ENCODE peak calls at places on chromosomes 12 and 14, in ten cellular contexts. One of them, this sample, is unnamed.

GRCh38 chr14:32233292-32233691 is 30.2 kb upstream of the RNU6-8 start:
- DNase-seq in left lung: no peak
- DNase-seq in RWPE1: no peak
- DNase-seq in activated CD8-positive, alpha-beta memory T cell treated with anti-CD3 and anti-CD28 coated beads for 48 hours: no peak
- DNase-seq in activated naive CD8-positive, alpha-beta T cell treated with anti-CD3 and anti-CD28 coated beads, Interleukin-2, amount 50 U/mL, for 24 hours: no peak
- DNase-seq in IMR-90: no peak
- DNase-seq in T47D: no peak
- DNase-seq in CD4-positive, alpha-beta memory T cell: peak
- DNase-seq in PC-9: no peak
- DNase-seq in naive thymus-derived CD8-positive, alpha-beta T cell: no peak
- DNase-seq in this sample: no peak

GRCh38 chr14:39939023-39939422 is 506.8 kb upstream of the FBXO33 start:
- DNase-seq in left lung: no peak
- DNase-seq in RWPE1: no peak
- DNase-seq in activated CD8-positive, alpha-beta memory T cell treated with anti-CD3 and anti-CD28 coated beads for 48 hours: no peak
- DNase-seq in activated naive CD8-positive, alpha-beta T cell treated with anti-CD3 and anti-CD28 coated beads, Interleukin-2, amount 50 U/mL, for 24 hours: no peak
- DNase-seq in IMR-90: no peak
- DNase-seq in T47D: no peak
- DNase-seq in CD4-positive, alpha-beta memory T cell: no peak
- DNase-seq in PC-9: no peak
- DNase-seq in naive thymus-derived CD8-positive, alpha-beta T cell: no peak
- DNase-seq in this sample: no peak

GRCh38 chr14:95232894-95233584 is 75.7 kb upstream of the DICER1 start:
- DNase-seq in left lung: no peak
- DNase-seq in RWPE1: no peak
- DNase-seq in activated CD8-positive, alpha-beta memory T cell treated with anti-CD3 and anti-CD28 coated beads for 48 hours: no peak
- DNase-seq in activated naive CD8-positive, alpha-beta T cell treated with anti-CD3 and anti-CD28 coated beads, Interleukin-2, amount 50 U/mL, for 24 hours: no peak
- DNase-seq in IMR-90: no peak
- DNase-seq in T47D: no peak
- DNase-seq in CD4-positive, alpha-beta memory T cell: no peak
- DNase-seq in PC-9: no peak
- DNase-seq in naive thymus-derived CD8-positive, alpha-beta T cell: no peak
- DNase-seq in this sample: no peak

GRCh38 chr12:13367973-13368372 is 171.4 kb downstream of the EMP1 start:
- DNase-seq in left lung: no peak
- DNase-seq in RWPE1: no peak
- DNase-seq in activated CD8-positive, alpha-beta memory T cell treated with anti-CD3 and anti-CD28 coated beads for 48 hours: no peak
- DNase-seq in activated naive CD8-positive, alpha-beta T cell treated with anti-CD3 and anti-CD28 coated beads, Interleukin-2, amount 50 U/mL, for 24 hours: no peak
- DNase-seq in IMR-90: no peak
- DNase-seq in T47D: no peak
- DNase-seq in CD4-positive, alpha-beta memory T cell: no peak
- DNase-seq in PC-9: no peak
- DNase-seq in naive thymus-derived CD8-positive, alpha-beta T cell: no peak
- DNase-seq in this sample: no peak

GRCh38 chr14:28761438-28762289 is 4.9 kb upstream of the FOXG1 start:
- DNase-seq in left lung: no peak
- DNase-seq in RWPE1: no peak
- DNase-seq in activated CD8-positive, alpha-beta memory T cell treated with anti-CD3 and anti-CD28 coated beads for 48 hours: no peak
- DNase-seq in activated naive CD8-positive, alpha-beta T cell treated with anti-CD3 and anti-CD28 coated beads, Interleukin-2, amount 50 U/mL, for 24 hours: no peak
- DNase-seq in IMR-90: no peak
- DNase-seq in T47D: peak
- DNase-seq in CD4-positive, alpha-beta memory T cell: no peak
- DNase-seq in PC-9: no peak
- DNase-seq in naive thymus-derived CD8-positive, alpha-beta T cell: no peak
- DNase-seq in this sample: no peak

GRCh38 chr14:54572316-54572715 is 5.4 kb downstream of the SAMD4A start:
- DNase-seq in left lung: no peak
- DNase-seq in RWPE1: no peak
- DNase-seq in activated CD8-positive, alpha-beta memory T cell treated with anti-CD3 and anti-CD28 coated beads for 48 hours: no peak
- DNase-seq in activated naive CD8-positive, alpha-beta T cell treated with anti-CD3 and anti-CD28 coated beads, Interleukin-2, amount 50 U/mL, for 24 hours: peak
- DNase-seq in IMR-90: no peak
- DNase-seq in T47D: no peak
- DNase-seq in CD4-positive, alpha-beta memory T cell: peak
- DNase-seq in PC-9: no peak
- DNase-seq in naive thymus-derived CD8-positive, alpha-beta T cell: no peak
- DNase-seq in this sample: peak

GRCh38 chr14:96135285-96135684 is 69.4 kb upstream of the BDKRB2 start:
- DNase-seq in left lung: no peak
- DNase-seq in RWPE1: no peak
- DNase-seq in activated CD8-positive, alpha-beta memory T cell treated with anti-CD3 and anti-CD28 coated beads for 48 hours: no peak
- DNase-seq in activated naive CD8-positive, alpha-beta T cell treated with anti-CD3 and anti-CD28 coated beads, Interleukin-2, amount 50 U/mL, for 24 hours: no peak
- DNase-seq in IMR-90: no peak
- DNase-seq in T47D: no peak
- DNase-seq in CD4-positive, alpha-beta memory T cell: no peak
- DNase-seq in PC-9: peak
- DNase-seq in naive thymus-derived CD8-positive, alpha-beta T cell: no peak
- DNase-seq in this sample: no peak

GRCh38 chr12:79057540-79057939 is 193.0 kb downstream of the SYT1 start:
- DNase-seq in left lung: no peak
- DNase-seq in RWPE1: no peak
- DNase-seq in activated CD8-positive, alpha-beta memory T cell treated with anti-CD3 and anti-CD28 coated beads for 48 hours: no peak
- DNase-seq in activated naive CD8-positive, alpha-beta T cell treated with anti-CD3 and anti-CD28 coated beads, Interleukin-2, amount 50 U/mL, for 24 hours: no peak
- DNase-seq in IMR-90: no peak
- DNase-seq in T47D: no peak
- DNase-seq in CD4-positive, alpha-beta memory T cell: no peak
- DNase-seq in PC-9: no peak
- DNase-seq in naive thymus-derived CD8-positive, alpha-beta T cell: no peak
- DNase-seq in this sample: no peak

GRCh38 chr14:55746533-55746932 is 166.5 kb downstream of the KTN1 start:
- DNase-seq in left lung: no peak
- DNase-seq in RWPE1: no peak
- DNase-seq in activated CD8-positive, alpha-beta memory T cell treated with anti-CD3 and anti-CD28 coated beads for 48 hours: no peak
- DNase-seq in activated naive CD8-positive, alpha-beta T cell treated with anti-CD3 and anti-CD28 coated beads, Interleukin-2, amount 50 U/mL, for 24 hours: no peak
- DNase-seq in IMR-90: peak
- DNase-seq in T47D: no peak
- DNase-seq in CD4-positive, alpha-beta memory T cell: no peak
- DNase-seq in PC-9: no peak
- DNase-seq in naive thymus-derived CD8-positive, alpha-beta T cell: no peak
- DNase-seq in this sample: no peak

GRCh38 chr12:92030618-92031017 is 115.0 kb downstream of the BTG1 start:
- DNase-seq in left lung: no peak
- DNase-seq in RWPE1: no peak
- DNase-seq in activated CD8-positive, alpha-beta memory T cell treated with anti-CD3 and anti-CD28 coated beads for 48 hours: no peak
- DNase-seq in activated naive CD8-positive, alpha-beta T cell treated with anti-CD3 and anti-CD28 coated beads, Interleukin-2, amount 50 U/mL, for 24 hours: peak
- DNase-seq in IMR-90: peak
- DNase-seq in T47D: no peak
- DNase-seq in CD4-positive, alpha-beta memory T cell: peak
- DNase-seq in PC-9: no peak
- DNase-seq in naive thymus-derived CD8-positive, alpha-beta T cell: peak
- DNase-seq in this sample: peak

GRCh38 chr12:57343703-57344378 is 87.0 kb downstream of the R3HDM2 start:
- DNase-seq in left lung: no peak
- DNase-seq in RWPE1: no peak
- DNase-seq in activated CD8-positive, alpha-beta memory T cell treated with anti-CD3 and anti-CD28 coated beads for 48 hours: no peak
- DNase-seq in activated naive CD8-positive, alpha-beta T cell treated with anti-CD3 and anti-CD28 coated beads, Interleukin-2, amount 50 U/mL, for 24 hours: peak
- DNase-seq in IMR-90: no peak
- DNase-seq in T47D: no peak
- DNase-seq in CD4-positive, alpha-beta memory T cell: no peak
- DNase-seq in PC-9: no peak
- DNase-seq in naive thymus-derived CD8-positive, alpha-beta T cell: no peak
- DNase-seq in this sample: no peak

GRCh38 chr12:43749016-43749415 is 9.6 kb downstream of the PUS7L start:
- DNase-seq in left lung: no peak
- DNase-seq in RWPE1: no peak
- DNase-seq in activated CD8-positive, alpha-beta memory T cell treated with anti-CD3 and anti-CD28 coated beads for 48 hours: no peak
- DNase-seq in activated naive CD8-positive, alpha-beta T cell treated with anti-CD3 and anti-CD28 coated beads, Interleukin-2, amount 50 U/mL, for 24 hours: no peak
- DNase-seq in IMR-90: no peak
- DNase-seq in T47D: no peak
- DNase-seq in CD4-positive, alpha-beta memory T cell: no peak
- DNase-seq in PC-9: no peak
- DNase-seq in naive thymus-derived CD8-positive, alpha-beta T cell: no peak
- DNase-seq in this sample: no peak

GRCh38 chr12:113161415-113162016 is 12.0 kb downstream of the CFAP73 start:
- DNase-seq in left lung: no peak
- DNase-seq in RWPE1: peak
- DNase-seq in activated CD8-positive, alpha-beta memory T cell treated with anti-CD3 and anti-CD28 coated beads for 48 hours: no peak
- DNase-seq in activated naive CD8-positive, alpha-beta T cell treated with anti-CD3 and anti-CD28 coated beads, Interleukin-2, amount 50 U/mL, for 24 hours: no peak
- DNase-seq in IMR-90: no peak
- DNase-seq in T47D: peak
- DNase-seq in CD4-positive, alpha-beta memory T cell: no peak
- DNase-seq in PC-9: no peak
- DNase-seq in naive thymus-derived CD8-positive, alpha-beta T cell: no peak
- DNase-seq in this sample: no peak

GRCh38 chr14:72558721-72559120 is 335.2 kb downstream of the DPF3 start:
- DNase-seq in left lung: no peak
- DNase-seq in RWPE1: peak
- DNase-seq in activated CD8-positive, alpha-beta memory T cell treated with anti-CD3 and anti-CD28 coated beads for 48 hours: no peak
- DNase-seq in activated naive CD8-positive, alpha-beta T cell treated with anti-CD3 and anti-CD28 coated beads, Interleukin-2, amount 50 U/mL, for 24 hours: no peak
- DNase-seq in IMR-90: peak
- DNase-seq in T47D: no peak
- DNase-seq in CD4-positive, alpha-beta memory T cell: no peak
- DNase-seq in PC-9: no peak
- DNase-seq in naive thymus-derived CD8-positive, alpha-beta T cell: no peak
- DNase-seq in this sample: no peak

GRCh38 chr14:97578982-97579381 is 781.8 kb downstream of the VRK1 start:
- DNase-seq in left lung: no peak
- DNase-seq in RWPE1: no peak
- DNase-seq in activated CD8-positive, alpha-beta memory T cell treated with anti-CD3 and anti-CD28 coated beads for 48 hours: no peak
- DNase-seq in activated naive CD8-positive, alpha-beta T cell treated with anti-CD3 and anti-CD28 coated beads, Interleukin-2, amount 50 U/mL, for 24 hours: no peak
- DNase-seq in IMR-90: no peak
- DNase-seq in T47D: no peak
- DNase-seq in CD4-positive, alpha-beta memory T cell: no peak
- DNase-seq in PC-9: no peak
- DNase-seq in naive thymus-derived CD8-positive, alpha-beta T cell: no peak
- DNase-seq in this sample: no peak

GRCh38 chr12:49763006-49763591 is 21.7 kb downstream of the TMBIM6 start:
- DNase-seq in left lung: peak
- DNase-seq in RWPE1: peak
- DNase-seq in activated CD8-positive, alpha-beta memory T cell treated with anti-CD3 and anti-CD28 coated beads for 48 hours: peak
- DNase-seq in activated naive CD8-positive, alpha-beta T cell treated with anti-CD3 and anti-CD28 coated beads, Interleukin-2, amount 50 U/mL, for 24 hours: peak
- DNase-seq in IMR-90: peak
- DNase-seq in T47D: no peak
- DNase-seq in CD4-positive, alpha-beta memory T cell: peak
- DNase-seq in PC-9: peak
- DNase-seq in naive thymus-derived CD8-positive, alpha-beta T cell: peak
- DNase-seq in this sample: peak

GRCh38 chr14:50953497-50953896 is 9.2 kb upstream of the PYGL start:
- DNase-seq in left lung: no peak
- DNase-seq in RWPE1: no peak
- DNase-seq in activated CD8-positive, alpha-beta memory T cell treated with anti-CD3 and anti-CD28 coated beads for 48 hours: no peak
- DNase-seq in activated naive CD8-positive, alpha-beta T cell treated with anti-CD3 and anti-CD28 coated beads, Interleukin-2, amount 50 U/mL, for 24 hours: no peak
- DNase-seq in IMR-90: no peak
- DNase-seq in T47D: no peak
- DNase-seq in CD4-positive, alpha-beta memory T cell: no peak
- DNase-seq in PC-9: no peak
- DNase-seq in naive thymus-derived CD8-positive, alpha-beta T cell: no peak
- DNase-seq in this sample: no peak

GRCh38 chr14:92456215-92457017 is 57.2 kb upstream of the RIN3 start:
- DNase-seq in left lung: peak
- DNase-seq in RWPE1: peak
- DNase-seq in activated CD8-positive, alpha-beta memory T cell treated with anti-CD3 and anti-CD28 coated beads for 48 hours: no peak
- DNase-seq in activated naive CD8-positive, alpha-beta T cell treated with anti-CD3 and anti-CD28 coated beads, Interleukin-2, amount 50 U/mL, for 24 hours: no peak
- DNase-seq in IMR-90: peak
- DNase-seq in T47D: peak
- DNase-seq in CD4-positive, alpha-beta memory T cell: no peak
- DNase-seq in PC-9: peak
- DNase-seq in naive thymus-derived CD8-positive, alpha-beta T cell: no peak
- DNase-seq in this sample: no peak

This sample was measured in naive B cell.